ENCODE peak calls at places on chromosome 4, in seven cellular contexts. B, K, L, Q, H, S and F are unnamed samples. For H3K4me1, the result is how much of the 10 kb centered on the place peaks cover.

GRCh38 chr4:118845552-118846065 is 9.7 kb upstream of the SEC24D start:
- DNase-seq in B (no peak), K (no peak), L (no peak), Q (no peak), H (no peak), S (no peak), F (no peak)

GRCh38 chr4:153535735-153536494 is 69.8 kb downstream of the TMEM131L start:
- DNase-seq in B (no peak), K (no peak), L (no peak), Q (no peak), H (no peak), S (no peak), F (no peak)

GRCh38 chr4:139986108-139986507 is 167.9 kb downstream of the MAML3 start:
- DNase-seq in B (no peak), K (no peak), L (no peak), Q (no peak), H (no peak), S (no peak), F (no peak)

GRCh38 chr4:184383497-184384055 is 90.8 kb downstream of the IRF2 start:
- DNase-seq in B (no peak), K (peak), L (no peak), Q (peak), H (peak), S (peak), F (no peak)

GRCh38 chr4:86934147-86934771 is 552 bp upstream of the AFF1 start:
- DNase-seq in B (no peak), K (no peak), L (no peak), Q (no peak), H (no peak), S (no peak), F (no peak)

GRCh38 chr4:7387925-7388324 is 46.8 kb downstream of the PSAPL1 start:
- DNase-seq in B (no peak), K (no peak), L (no peak), Q (peak), H (no peak), S (peak), F (no peak)

GRCh38 chr4:140243345-140243753 is 89.4 kb upstream of the MAML3 start:
- DNase-seq in B (peak), K (no peak), L (peak), Q (no peak), H (no peak), S (peak), F (no peak)

GRCh38 chr4:113383111-113383785 is 333.8 kb downstream of the ANK2 start:
- DNase-seq in B (no peak), K (no peak), L (no peak), Q (no peak), H (no peak), S (no peak), F (no peak)

GRCh38 chr4:98341309-98341708 is 80.1 kb downstream of the RAP1GDS1 start:
- DNase-seq in B (no peak), K (no peak), L (peak), Q (no peak), H (no peak), S (no peak), F (no peak)

GRCh38 chr4:72446353-72447055 is 122.5 kb downstream of the ADAMTS3 start:
- DNase-seq in B (no peak), K (no peak), L (no peak), Q (no peak), H (no peak), S (no peak), F (no peak)

GRCh38 chr4:1579834-1580686 is 104.1 kb downstream of the FAM53A start:
- DNase-seq in B (peak), K (peak), L (peak), Q (peak), H (peak), S (peak), F (peak)

GRCh38 chr4:16597829-16598228 is 300.6 kb downstream of the LDB2 start:
- DNase-seq in B (no peak), K (no peak), L (no peak), Q (no peak), H (no peak), S (no peak), F (no peak)

GRCh38 chr4:46931981-46932380 is 22.9 kb upstream of the COX7B2 start:
- DNase-seq in B (no peak), K (peak), L (peak), Q (no peak), H (no peak), S (no peak), F (no peak)

GRCh38 chr4:132642196-132642817 is 506.8 kb upstream of the PCDH10 start:
- DNase-seq in B (no peak), K (no peak), L (peak), Q (no peak), H (peak), S (no peak), F (no peak)

GRCh38 chr4:170776983-170777382 is 687.2 kb upstream of the AADAT start:
- DNase-seq in B (peak), K (no peak), L (no peak), Q (no peak), H (no peak), S (no peak), F (no peak)

GRCh38 chr4:113162089-113162488 is 112.6 kb downstream of the ANK2 start:
- DNase-seq in B (no peak), K (no peak), L (no peak), Q (no peak), H (no peak), S (no peak), F (no peak)

GRCh38 chr4:87525636-87526035 is 3.5 kb downstream of the SPARCL1 start:
- DNase-seq in B (no peak), K (no peak), L (no peak), Q (no peak), H (no peak), S (no peak), F (no peak)

GRCh38 chr4:147101678-147102077 is 156.0 kb upstream of the TTC29 start:
- DNase-seq in B (no peak), K (no peak), L (no peak), Q (no peak), H (no peak), S (no peak), F (no peak)

GRCh38 chr4:14399919-14400706 is 602.2 kb upstream of the CPEB2 start:
- DNase-seq in B (no peak), K (no peak), L (no peak), Q (no peak), H (no peak), S (no peak), F (no peak)

GRCh38 chr4:7956306-7957112 is 16.8 kb upstream of the AFAP1 start:
- DNase-seq in B (no peak), K (peak), L (no peak), Q (no peak), H (no peak), S (no peak), F (no peak)

GRCh38 chr4:82194329-82194728 is 179.5 kb downstream of the HNRNPD start:
- DNase-seq in B (no peak), K (no peak), L (no peak), Q (no peak), H (no peak), S (no peak), F (no peak)

GRCh38 chr4:113223001-113223400 is 173.5 kb downstream of the ANK2 start:
- DNase-seq in B (no peak), K (no peak), L (no peak), Q (no peak), H (no peak), S (no peak), F (no peak)

GRCh38 chr4:63556332-63556731 is 852.9 kb downstream of the TECRL start:
- DNase-seq in B (no peak), K (no peak), L (no peak), Q (no peak), H (no peak), S (no peak), F (no peak)

GRCh38 chr4:178140326-178140915 is 698.2 kb upstream of the AGA start:
- DNase-seq in B (peak), K (no peak), L (no peak), Q (no peak), H (no peak), S (no peak), F (no peak)

DNA sequence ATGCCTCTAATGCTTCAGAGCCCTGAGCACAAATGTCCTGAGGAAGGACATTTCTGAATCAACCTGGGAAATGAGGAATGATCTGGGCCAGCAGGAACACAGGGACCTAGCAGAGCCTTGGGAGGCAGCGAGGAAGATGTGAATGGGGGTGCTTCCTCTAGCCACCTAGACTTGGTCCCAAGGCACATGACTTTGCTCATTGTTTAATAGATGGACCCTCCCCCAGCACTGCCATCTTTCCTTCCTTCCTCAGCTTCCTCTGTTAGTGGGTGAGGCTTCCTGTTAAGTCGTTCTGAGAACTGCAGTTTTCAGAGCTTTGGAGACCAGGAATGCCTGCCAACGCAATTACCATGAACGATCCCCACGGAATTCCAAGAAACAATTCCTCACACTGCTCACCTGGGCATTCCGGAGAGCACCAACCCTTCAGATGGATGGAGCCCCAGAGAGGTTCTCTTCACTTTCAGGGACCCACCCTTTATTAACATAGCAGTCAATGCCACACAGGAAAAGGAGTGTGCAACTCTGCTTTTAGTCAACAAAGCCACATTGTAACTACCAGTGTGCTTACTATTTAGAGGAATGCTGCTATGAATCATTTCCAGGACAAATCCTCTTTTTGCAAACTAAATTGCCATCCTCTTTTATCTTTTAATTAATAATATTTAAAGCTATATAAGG is 48.5 kb upstream of the STIM2 start:
- DNase-seq in B (no peak), K (no peak), L (no peak), Q (no peak), H (no peak), S (no peak), F (no peak)
- H3K4me3 ChIP-seq in B (no peak), K (no peak), L (no peak), Q (no peak), H (no peak), S (no peak), F (no peak)

GRCh38 chr4:95080969-95081368 is 323.2 kb downstream of the BMPR1B start:
- DNase-seq in B (no peak), K (no peak), L (no peak), Q (no peak), H (no peak), S (no peak), F (no peak)
- H3K27ac ChIP-seq in B (no peak), K (no peak), L (no peak), Q (no peak), H (no peak), S (no peak), F (no peak)

DNA sequence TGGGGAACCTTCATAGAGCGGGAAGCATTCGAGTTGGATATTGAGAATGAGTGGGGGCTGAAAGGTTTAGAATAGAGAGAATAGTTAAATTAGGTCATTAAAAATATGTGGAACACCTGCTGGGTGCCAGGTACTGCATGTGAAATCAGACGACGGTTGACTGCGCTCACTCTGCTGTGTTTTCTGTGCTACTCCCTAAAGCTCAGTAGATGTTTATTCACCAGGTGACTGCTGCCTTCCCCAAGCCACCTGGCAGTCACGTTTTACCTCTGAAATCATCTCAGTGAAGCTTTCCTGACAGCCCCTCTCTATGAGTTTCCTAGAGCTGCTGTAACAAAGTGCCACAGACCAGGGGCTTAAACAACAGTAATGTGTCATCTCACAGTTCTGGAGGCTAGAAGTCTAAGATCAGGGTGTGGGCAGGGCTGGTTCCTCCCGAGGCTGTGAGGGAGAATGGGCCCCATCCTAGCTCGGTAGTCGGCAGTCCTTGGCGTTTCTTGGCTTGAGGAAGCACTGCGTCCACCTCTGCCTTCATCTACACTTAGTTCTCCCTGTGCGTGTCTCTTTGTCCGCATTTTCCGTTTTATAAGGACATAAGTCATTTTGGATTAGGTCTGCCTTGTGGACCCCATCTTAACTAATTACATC is 25.3 kb downstream of the ADD1 start:
- DNase-seq in B (no peak), K (no peak), L (no peak), Q (no peak), H (no peak), S (no peak), F (no peak)
- H3K4me1 ChIP-seq in B (half or more), K (under half), L (under half), Q (under half), H (under half), S (under half), F (under half)

GRCh38 chr4:5654791-5655190 is 53.6 kb downstream of the EVC2 start:
- DNase-seq in B (no peak), K (no peak), L (no peak), Q (no peak), H (no peak), S (no peak), F (no peak)
- H3K4me3 ChIP-seq in B (no peak), K (no peak), L (no peak), Q (no peak), H (no peak), S (no peak), F (no peak)

DNA sequence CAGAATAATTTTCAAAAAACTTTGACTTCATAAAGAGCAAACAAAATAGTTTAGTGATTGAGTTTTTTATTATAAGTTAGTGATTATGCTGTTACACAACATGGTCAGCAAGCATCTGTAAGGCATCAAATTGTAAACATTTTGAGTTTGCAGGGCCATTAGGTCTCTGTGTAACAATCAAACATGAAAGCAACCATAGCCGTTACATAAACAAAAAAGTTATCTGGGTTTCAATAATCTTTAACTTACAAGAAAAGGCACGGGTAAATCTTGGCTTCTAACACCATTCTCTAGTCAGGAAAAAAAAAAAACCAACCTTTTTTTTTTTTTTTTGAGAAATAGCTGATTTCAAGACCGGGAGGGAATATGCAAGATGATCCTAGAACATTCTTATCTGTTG is 1941.1 kb downstream of the PCDH7 start:
- DNase-seq in B (no peak), K (no peak), L (no peak), Q (no peak), H (no peak), S (no peak), F (no peak)
- H3K27ac ChIP-seq in B (no peak), K (no peak), L (no peak), Q (no peak), H (no peak), S (no peak), F (no peak)

GRCh38 chr4:76214269-76214628 is 625 bp upstream of the SCARB2 start:
- DNase-seq in B (no peak), K (no peak), L (no peak), Q (no peak), H (no peak), S (no peak), F (no peak)
- H3K4me1 ChIP-seq in B (half or more), K (under half), L (under half), Q (under half), H (under half), S (under half), F (under half)

DNA sequence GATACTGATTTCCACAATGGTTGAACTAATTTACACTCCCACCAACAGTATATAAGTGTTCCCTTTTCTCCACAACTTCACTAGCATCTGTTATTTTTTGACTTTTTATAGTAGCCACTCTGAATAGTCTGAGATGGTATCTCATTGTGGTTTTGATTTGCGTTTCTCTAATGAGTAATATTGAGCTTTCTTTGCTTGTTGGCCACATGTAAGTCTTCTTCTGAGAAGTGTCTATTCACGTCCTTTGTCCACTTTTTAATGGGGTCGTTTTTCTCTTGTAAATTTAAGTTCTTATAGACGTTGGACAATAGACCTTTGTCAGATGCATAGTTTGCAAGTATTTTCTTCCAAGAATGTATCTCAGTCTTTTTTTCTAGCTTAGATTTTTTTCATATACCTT is 10.0 kb downstream of the FBXW7 start:
- DNase-seq in B (no peak), K (no peak), L (no peak), Q (no peak), H (no peak), S (no peak), F (no peak)
- H3K4me3 ChIP-seq in B (no peak), K (no peak), L (no peak), Q (no peak), H (no peak), S (no peak), F (no peak)